ENCODE peak calls at places on chromosomes 12 and 14, in five cellular contexts. Z, B, Q, D and G are unnamed samples.

GRCh38 chr12:84512751-84513150 is 399.8 kb downstream of the SLC6A15 start:
- DNase-seq in B (no peak), D (no peak), Z (no peak), Q (no peak), G (no peak)

GRCh38 chr12:68538722-68539614 is 71.7 kb upstream of the RAP1B start:
- DNase-seq in Z (no peak), Q (no peak), D (peak), B (peak), G (peak)

GRCh38 chr12:57631566-57632368 is 1.2 kb downstream of the B4GALNT1 start:
- DNase-seq in Q (peak), Z (no peak), D (peak), B (no peak), G (no peak)

GRCh38 chr12:92075425-92075891 is 70.2 kb downstream of the BTG1 start:
- DNase-seq in D (no peak), B (no peak), Z (no peak), Q (peak), G (no peak)

GRCh38 chr14:60651936-60652673 is 2.8 kb upstream of the SIX1 start:
- DNase-seq in Z (no peak), D (no peak), Q (no peak), B (no peak), G (peak)

GRCh38 chr14:48560421-48560820 is 885.0 kb upstream of the MDGA2 start:
- DNase-seq in B (no peak), Z (no peak), Q (no peak), D (no peak), G (no peak)

GRCh38 chr12:114483996-114484395 is 78.1 kb upstream of the TBX5 start:
- DNase-seq in Q (no peak), Z (no peak), B (no peak), D (no peak), G (no peak)

GRCh38 chr12:104566244-104566993 is 109.7 kb downstream of the CHST11 start:
- DNase-seq in Q (no peak), B (no peak), Z (no peak), D (no peak), G (no peak)

GRCh38 chr14:100405752-100406455 is 82.8 kb downstream of the SLC25A47 start:
- DNase-seq in B (no peak), Z (no peak), D (no peak), Q (no peak), G (no peak)

GRCh38 chr14:64464695-64465094 is 604 bp upstream of the AKAP5 start:
- DNase-seq in D (no peak), Z (no peak), B (no peak), Q (no peak), G (no peak)

GRCh38 chr12:121538699-121539061 is 42.1 kb downstream of the KDM2B start:
- DNase-seq in D (no peak), B (peak), Q (no peak), Z (peak), G (no peak)

GRCh38 chr14:23910081-23910875 is 43.3 kb upstream of the DHRS4 start:
- DNase-seq in Q (peak), Z (peak), D (no peak), B (peak), G (no peak)

GRCh38 chr14:23349156-23349845 is 3.4 kb downstream of the SLC22A17 start:
- DNase-seq in Q (no peak), Z (no peak), B (no peak), D (no peak), G (no peak)

GRCh38 chr14:35341454-35342159 is 49.4 kb downstream of the PSMA6 start:
- DNase-seq in Q (no peak), Z (peak), B (peak), D (peak), G (peak)

GRCh38 chr14:62778847-62779246 is 266.4 kb downstream of the KCNH5 start:
- DNase-seq in Q (no peak), Z (no peak), B (no peak), D (no peak), G (no peak)

GRCh38 chr14:32662234-32662633 is 276.4 kb upstream of the NPAS3 start:
- DNase-seq in Q (no peak), Z (no peak), B (no peak), D (no peak), G (no peak)

GRCh38 chr12:104769207-104769606 is 188.9 kb downstream of the SLC41A2 start:
- DNase-seq in Z (no peak), Q (no peak), B (no peak), D (no peak), G (no peak)

GRCh38 chr14:103994535-103995184 is 52.3 kb upstream of the RD3L start:
- DNase-seq in Z (no peak), Q (no peak), B (no peak), D (no peak), G (no peak)

GRCh38 chr12:132687211-132688164 is at the start of the genes POLE and PXMP2:
- DNase-seq in B (peak), D (peak), Q (peak), Z (peak), G (peak)
- TF ChIP-seq POLR2A in B (no peak), D (no peak), Q (peak), Z (peak), G (peak)

DNA sequence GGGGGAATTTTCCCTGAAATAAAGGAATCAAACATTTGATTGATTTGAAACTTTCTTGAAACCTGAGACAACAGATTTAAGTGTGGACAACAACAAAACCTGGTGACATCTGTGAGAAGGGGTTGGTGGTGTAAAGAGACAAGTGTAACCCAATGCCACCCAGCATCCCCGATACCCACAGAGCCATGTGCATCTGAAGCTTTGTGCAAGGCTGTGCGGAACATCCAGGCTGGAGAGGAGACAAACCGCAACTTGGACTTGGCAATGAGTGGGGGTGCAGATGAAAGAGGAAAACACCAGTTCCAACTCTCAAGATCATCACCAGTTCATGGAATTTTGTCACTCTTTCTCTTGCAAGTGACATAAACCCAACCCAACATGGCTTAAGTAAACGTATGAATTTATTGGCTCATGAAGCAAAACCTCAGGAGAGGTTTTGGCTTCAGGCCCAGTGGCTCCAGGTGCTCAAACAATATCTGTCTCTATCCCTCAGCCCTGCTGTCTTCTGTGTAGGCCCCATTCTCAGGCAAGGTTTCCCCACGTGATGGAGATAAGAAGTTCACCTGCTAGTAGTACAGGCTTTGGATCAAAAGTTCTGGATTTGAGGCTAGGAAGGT is 55.2 kb upstream of the NTF3 start:
- DNase-seq in Z (no peak), D (no peak), Q (no peak), B (peak), G (no peak)
- TF ChIP-seq POLR2AphosphoS5 in Z (no peak), D (no peak), Q (no peak), B (no peak), G (no peak)

DNA sequence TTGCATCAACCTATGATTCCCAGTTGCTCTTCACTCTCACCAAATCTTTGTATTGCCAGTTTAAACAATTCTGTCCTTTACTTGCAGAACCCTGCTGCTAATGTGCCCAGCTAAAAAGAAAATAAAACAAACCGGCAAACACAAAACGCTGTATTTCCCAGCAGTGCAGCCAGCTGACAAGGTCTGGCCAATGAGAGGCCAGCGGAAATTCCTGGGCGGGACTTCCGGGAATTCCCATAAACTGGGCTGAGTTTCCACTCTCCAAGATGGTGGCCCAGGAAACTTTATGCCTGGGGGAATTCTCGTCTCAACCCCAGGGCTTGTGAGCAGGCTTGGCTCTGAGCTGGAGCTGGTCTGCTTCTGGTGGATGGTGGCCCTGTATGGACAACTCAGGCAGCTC is 807.3 kb upstream of the TMEM132C start:
- DNase-seq in B (no peak), Z (no peak), Q (no peak), D (no peak), G (no peak)
- TF ChIP-seq POLR2A in B (no peak), Z (no peak), Q (no peak), D (no peak), G (no peak)

GRCh38 chr14:75428230-75429104 is 645 bp downstream of the JDP2 start:
- DNase-seq in Q (peak), D (peak), Z (no peak), B (peak), G (peak)
- TF ChIP-seq POLR2AphosphoS5 in Q (no peak), D (peak), Z (peak), B (no peak), G (no peak)